ENCODE peak calls at places on chromosomes 2 and 18, in six cellular contexts. Y, K, R, J, B and H are unnamed samples.

GRCh38 chr18:42363446-42363845 is 408.4 kb downstream of the PIK3C3 start:
- DNase-seq in R (no peak), J (no peak), B (no peak), K (no peak), Y (no peak), H (no peak)

GRCh38 chr18:555705-556402 is 24.3 kb upstream of the CETN1 start:
- DNase-seq in R (no peak), Y (no peak), K (no peak), J (no peak), B (no peak), H (no peak)

GRCh38 chr2:102753563-102754159 is 8.2 kb upstream of the TMEM182 start:
- DNase-seq in B (no peak), Y (peak), R (peak), K (no peak), J (no peak), H (no peak)

GRCh38 chr2:234483568-234484251 is 13.2 kb downstream of the ARL4C start:
- DNase-seq in J (no peak), B (no peak), K (no peak), R (no peak), Y (no peak), H (peak)

GRCh38 chr2:76998713-76999112 is 523.5 kb downstream of the LRRTM4 start:
- DNase-seq in R (no peak), Y (no peak), K (no peak), B (no peak), J (no peak), H (no peak)

GRCh38 chr2:17442334-17442733 is 75.9 kb downstream of the RAD51AP2 start:
- DNase-seq in Y (no peak), B (no peak), R (no peak), J (no peak), K (no peak), H (no peak)

GRCh38 chr2:18871430-18871829 is 282.1 kb upstream of the NT5C1B start:
- DNase-seq in J (no peak), K (no peak), Y (no peak), R (no peak), B (no peak), H (no peak)

GRCh38 chr2:12131975-12132374 is 385.5 kb downstream of the LPIN1 start:
- DNase-seq in R (no peak), J (no peak), Y (no peak), B (no peak), K (no peak), H (no peak)

GRCh38 chr2:12587228-12587627 is 129.5 kb upstream of the TRIB2 start:
- DNase-seq in B (no peak), Y (no peak), R (no peak), J (no peak), K (no peak), H (no peak)

GRCh38 chr2:3670941-3671340 is 12.9 kb downstream of the ALLC start:
- DNase-seq in K (no peak), J (no peak), B (no peak), Y (no peak), R (no peak), H (no peak)

GRCh38 chr18:26471027-26471426 is 77.3 kb downstream of the KCTD1 start:
- DNase-seq in R (no peak), K (no peak), B (no peak), J (no peak), Y (peak), H (no peak)

GRCh38 chr2:95278051-95278471 is 3.8 kb downstream of the PROM2 start:
- DNase-seq in Y (peak), K (peak), J (no peak), R (no peak), B (no peak), H (no peak)

GRCh38 chr18:79493211-79493800 is 97.6 kb downstream of the NFATC1 start:
- DNase-seq in J (no peak), Y (no peak), K (no peak), R (peak), B (no peak), H (no peak)

GRCh38 chr2:39308778-39309177 is 65.0 kb upstream of the CDKL4 start:
- DNase-seq in Y (no peak), B (no peak), J (no peak), K (no peak), R (no peak), H (no peak)

GRCh38 chr2:28608829-28609400 is 113.1 kb downstream of the PLB1 start:
- DNase-seq in K (peak), Y (no peak), B (no peak), J (no peak), R (no peak), H (no peak)

GRCh38 chr2:1782514-1782913 is 38.2 kb upstream of the PXDN start:
- DNase-seq in K (no peak), R (no peak), Y (no peak), J (no peak), B (no peak), H (no peak)

GRCh38 chr2:105557515-105557914 is 158.7 kb upstream of the FHL2 start:
- DNase-seq in J (no peak), Y (no peak), R (no peak), K (peak), B (peak), H (no peak)